ENCODE peak calls at places on chromosomes 16 and 17, in five cellular contexts. One of them, this sample, is unnamed.

GRCh38 chr17:74016504-74016903 is 187.0 kb upstream of the RPL38 start:
- DNase-seq in HL-60: no peak
- DNase-seq in psoas muscle: no peak
- DNase-seq in thoracic aorta: no peak
- DNase-seq in GM13977: no peak
- DNase-seq in this sample: no peak

GRCh38 chr17:45228121-45228941 is 6.6 kb downstream of the FMNL1 start:
- DNase-seq in HL-60: no peak
- DNase-seq in psoas muscle: peak; percentile 60
- DNase-seq in thoracic aorta: no peak
- DNase-seq in GM13977: no peak
- DNase-seq in this sample: no peak

GRCh38 chr16:88456356-88457292 is 3.5 kb downstream of the ZFPM1 start:
- DNase-seq in HL-60: no peak
- DNase-seq in psoas muscle: no peak
- DNase-seq in thoracic aorta: no peak
- DNase-seq in GM13977: peak; percentile 67
- DNase-seq in this sample: no peak

GRCh38 chr17:40474419-40475002 is 26.9 kb downstream of the TNS4 start:
- DNase-seq in HL-60: no peak
- DNase-seq in psoas muscle: no peak
- DNase-seq in thoracic aorta: no peak
- DNase-seq in GM13977: no peak
- DNase-seq in this sample: no peak

GRCh38 chr17:5422505-5422904 is 2.5 kb downstream of the RPAIN start:
- DNase-seq in HL-60: no peak
- DNase-seq in psoas muscle: no peak
- DNase-seq in thoracic aorta: no peak
- DNase-seq in GM13977: no peak
- DNase-seq in this sample: no peak

GRCh38 chr16:83356266-83356665 is 451.5 kb upstream of the HSBP1 start:
- DNase-seq in HL-60: peak; percentile 7
- DNase-seq in psoas muscle: no peak
- DNase-seq in thoracic aorta: no peak
- DNase-seq in GM13977: peak; percentile 48
- DNase-seq in this sample: no peak

GRCh38 chr17:40452074-40452787 is 9.0 kb downstream of the IGFBP4 start:
- DNase-seq in HL-60: no peak
- DNase-seq in psoas muscle: peak; percentile 70
- DNase-seq in thoracic aorta: peak; percentile 44
- DNase-seq in GM13977: no peak
- DNase-seq in this sample: no peak

GRCh38 chr16:19130852-19131808 is 17.4 kb downstream of the ITPRIPL2 start:
- DNase-seq in HL-60: peak; percentile 53
- DNase-seq in psoas muscle: peak; percentile 56
- DNase-seq in thoracic aorta: no peak
- DNase-seq in GM13977: peak; percentile 13
- DNase-seq in this sample: no peak

GRCh38 chr17:68197091-68197996 is 50.5 kb upstream of the AMZ2 start:
- DNase-seq in HL-60: no peak
- DNase-seq in psoas muscle: peak; percentile 70
- DNase-seq in thoracic aorta: no peak
- DNase-seq in GM13977: peak; percentile 63
- DNase-seq in this sample: peak; percentile 71

GRCh38 chr16:4180511-4180910 is 61.4 kb downstream of the SRL start:
- DNase-seq in HL-60: no peak
- DNase-seq in psoas muscle: no peak
- DNase-seq in thoracic aorta: no peak
- DNase-seq in GM13977: no peak
- DNase-seq in this sample: no peak

GRCh38 chr17:9056566-9056965 is 35.3 kb downstream of the NTN1 start:
- DNase-seq in HL-60: no peak
- DNase-seq in psoas muscle: no peak
- DNase-seq in thoracic aorta: no peak
- DNase-seq in GM13977: no peak
- DNase-seq in this sample: no peak

GRCh38 chr17:76267051-76267576 is 2.0 kb downstream of the UBALD2 start:
- DNase-seq in HL-60: no peak
- DNase-seq in psoas muscle: no peak
- DNase-seq in thoracic aorta: no peak
- DNase-seq in GM13977: no peak
- DNase-seq in this sample: no peak

GRCh38 chr17:60388742-60389141 is 3.2 kb downstream of the USP32 start:
- DNase-seq in HL-60: no peak
- DNase-seq in psoas muscle: no peak
- DNase-seq in thoracic aorta: no peak
- DNase-seq in GM13977: no peak
- DNase-seq in this sample: no peak

GRCh38 chr17:82696916-82697807 is 1.3 kb downstream of the RAB40B start:
- DNase-seq in HL-60: no peak
- DNase-seq in psoas muscle: no peak
- DNase-seq in thoracic aorta: no peak
- DNase-seq in GM13977: peak; percentile 54
- DNase-seq in this sample: no peak

GRCh38 chr16:57268804-57269800 is 15.4 kb downstream of the PLLP start:
- DNase-seq in HL-60: no peak
- DNase-seq in psoas muscle: peak; percentile 30
- DNase-seq in thoracic aorta: no peak
- DNase-seq in GM13977: no peak
- DNase-seq in this sample: no peak

GRCh38 chr17:48541574-48542113 is 3.3 kb downstream of the HOXB2 start:
- DNase-seq in HL-60: no peak
- DNase-seq in psoas muscle: peak; percentile 85
- DNase-seq in thoracic aorta: no peak
- DNase-seq in GM13977: peak; percentile 72
- DNase-seq in this sample: no peak

DNA sequence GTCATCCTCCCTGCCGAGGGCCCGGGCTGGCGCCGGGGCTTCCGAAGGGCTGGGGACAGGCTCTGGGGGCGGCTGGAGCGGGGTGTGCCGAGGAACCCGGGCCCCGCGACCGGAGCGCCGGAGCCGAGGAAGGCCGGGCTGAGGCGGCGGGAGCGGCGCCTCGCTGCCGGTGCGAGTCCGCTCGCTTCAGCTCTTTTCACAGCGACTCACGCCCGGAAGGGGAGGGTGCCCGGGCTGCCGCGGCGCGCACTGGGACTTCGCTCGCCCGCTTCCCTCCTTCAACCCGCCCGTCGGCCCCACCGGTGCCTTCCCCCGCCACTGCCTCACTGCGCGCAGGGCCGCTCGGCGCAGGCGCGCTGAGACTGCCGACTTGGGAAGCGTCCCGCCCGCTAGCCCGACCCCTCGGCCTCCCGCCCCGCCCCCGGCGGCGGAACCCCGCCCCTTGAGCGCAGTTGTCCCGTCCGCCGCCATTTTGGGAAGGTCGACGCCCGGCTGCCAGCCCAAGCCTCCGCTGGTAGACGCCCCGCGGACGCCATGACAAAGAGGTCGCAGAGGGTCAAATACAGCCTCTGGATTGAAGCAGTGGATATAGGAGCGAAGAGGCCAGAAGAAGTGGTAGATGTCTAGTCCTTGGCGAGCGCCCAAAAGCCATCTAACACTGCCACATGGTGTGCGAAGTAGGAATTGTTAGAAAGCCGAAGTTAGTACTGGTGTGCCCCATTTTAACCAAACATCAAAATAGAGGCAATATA is at the start of gene UBE2G1:
- DNase-seq in HL-60: peak; percentile 80
- DNase-seq in psoas muscle: peak; percentile 99
- DNase-seq in thoracic aorta: peak; percentile 90
- DNase-seq in GM13977: peak; percentile 98
- DNase-seq in this sample: peak; percentile 100
- TF ChIP-seq CTCF in HL-60: no peak
- TF ChIP-seq CTCF in psoas muscle: peak; percentile 26
- TF ChIP-seq CTCF in thoracic aorta: no peak
- TF ChIP-seq CTCF in GM13977: peak; percentile 25
- TF ChIP-seq CTCF in this sample: peak; percentile 66

GRCh38 chr17:21505819-21506815 is 130.0 kb downstream of the KCNJ12 start:
- DNase-seq in HL-60: no peak
- DNase-seq in psoas muscle: no peak
- DNase-seq in thoracic aorta: no peak
- DNase-seq in GM13977: no peak
- DNase-seq in this sample: no peak

GRCh38 chr17:21512307-21513011 is 136.3 kb downstream of the KCNJ12 start:
- DNase-seq in HL-60: no peak
- DNase-seq in psoas muscle: no peak
- DNase-seq in thoracic aorta: no peak
- DNase-seq in GM13977: no peak
- DNase-seq in this sample: peak; percentile 62

GRCh38 chr17:21510686-21511367 is 134.7 kb downstream of the KCNJ12 start:
- DNase-seq in HL-60: no peak
- DNase-seq in psoas muscle: no peak
- DNase-seq in thoracic aorta: no peak
- DNase-seq in GM13977: no peak
- DNase-seq in this sample: no peak

GRCh38 chr17:21513012-21513570 is 136.9 kb downstream of the KCNJ12 start:
- DNase-seq in HL-60: peak; percentile 49
- DNase-seq in psoas muscle: peak; percentile 89
- DNase-seq in thoracic aorta: peak; percentile 25
- DNase-seq in GM13977: peak; percentile 91
- DNase-seq in this sample: peak; percentile 84

DNA sequence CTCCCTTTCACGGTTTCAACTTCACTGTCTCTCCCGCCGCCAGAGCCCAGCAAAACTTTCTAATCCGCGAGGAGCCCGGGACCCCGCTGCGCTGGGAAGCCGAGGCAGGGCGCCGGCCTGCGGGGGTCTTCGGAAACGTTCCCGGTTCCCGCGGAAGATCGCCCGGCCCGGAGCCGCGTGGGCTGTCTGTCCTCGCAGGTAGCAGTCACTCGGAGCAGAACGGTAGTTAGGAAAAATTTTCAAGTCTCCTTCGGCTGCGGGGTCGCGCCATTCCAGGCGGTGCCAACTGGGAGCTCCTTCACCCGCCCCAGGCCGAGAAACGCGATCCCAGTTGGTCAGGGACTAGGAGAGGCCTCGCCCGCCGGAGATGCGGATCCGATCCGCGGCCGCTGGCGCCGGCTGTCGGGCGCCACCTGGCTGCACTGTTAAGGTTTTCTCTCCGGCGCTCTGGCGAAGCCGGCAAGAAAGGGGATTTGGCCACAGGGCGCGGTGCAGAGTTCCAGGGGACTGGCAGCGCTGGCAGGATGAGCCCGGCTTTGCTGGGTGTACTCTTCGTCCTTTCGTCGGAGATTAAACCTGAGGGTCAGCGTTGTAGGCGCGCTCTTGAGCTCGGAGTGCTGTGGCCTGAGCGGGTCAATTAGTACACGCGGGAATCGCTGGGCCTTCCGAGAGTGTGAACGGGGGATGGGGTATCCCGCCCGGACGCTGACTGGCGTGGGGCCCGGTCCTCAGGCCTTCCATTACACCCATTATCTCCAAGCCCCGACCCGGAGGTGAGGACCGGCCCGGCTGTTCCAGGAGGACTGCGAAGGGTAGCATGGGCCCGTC is 135.4 kb downstream of the KCNJ12 start:
- DNase-seq in HL-60: peak; percentile 8
- DNase-seq in psoas muscle: peak; percentile 93
- DNase-seq in thoracic aorta: peak; percentile 32
- DNase-seq in GM13977: peak; percentile 75
- DNase-seq in this sample: peak; percentile 85
- TF ChIP-seq CTCF in HL-60: no peak
- TF ChIP-seq CTCF in psoas muscle: peak; percentile 84
- TF ChIP-seq CTCF in thoracic aorta: peak; percentile 76
- TF ChIP-seq CTCF in GM13977: peak; percentile 73
- TF ChIP-seq CTCF in this sample: peak; percentile 93

GRCh38 chr17:29180788-29181160 is 576 bp upstream of the MYO18A start:
- DNase-seq in HL-60: no peak
- DNase-seq in psoas muscle: no peak
- DNase-seq in thoracic aorta: no peak
- DNase-seq in GM13977: no peak
- DNase-seq in this sample: no peak

GRCh38 chr17:29181226-29181625 is 1.0 kb upstream of the MYO18A start:
- DNase-seq in HL-60: no peak
- DNase-seq in psoas muscle: no peak
- DNase-seq in thoracic aorta: no peak
- DNase-seq in GM13977: no peak
- DNase-seq in this sample: no peak

GRCh38 chr17:29178750-29179231 is 1.4 kb downstream of the MYO18A start:
- DNase-seq in HL-60: no peak
- DNase-seq in psoas muscle: no peak
- DNase-seq in thoracic aorta: no peak
- DNase-seq in GM13977: no peak
- DNase-seq in this sample: no peak

GRCh38 chr17:29179232-29180036 is 764 bp downstream of the MYO18A start:
- DNase-seq in HL-60: no peak
- DNase-seq in psoas muscle: no peak
- DNase-seq in thoracic aorta: no peak
- DNase-seq in GM13977: no peak
- DNase-seq in this sample: no peak

GRCh38 chr17:29180051-29180787 is at the start of gene MYO18A:
- DNase-seq in HL-60: peak; percentile 63
- DNase-seq in psoas muscle: peak; percentile 89
- DNase-seq in thoracic aorta: no peak
- DNase-seq in GM13977: peak; percentile 97
- DNase-seq in this sample: peak; percentile 87
- TF ChIP-seq CTCF in HL-60: peak; percentile 74
- TF ChIP-seq CTCF in psoas muscle: peak; percentile 84
- TF ChIP-seq CTCF in thoracic aorta: peak; percentile 91
- TF ChIP-seq CTCF in GM13977: peak; percentile 95
- TF ChIP-seq CTCF in this sample: peak; percentile 88

GRCh38 chr17:75024686-75025397 is 12.4 kb downstream of the MRPL58 start:
- DNase-seq in HL-60: no peak
- DNase-seq in psoas muscle: no peak
- DNase-seq in thoracic aorta: no peak
- DNase-seq in GM13977: no peak
- DNase-seq in this sample: no peak

GRCh38 chr17:75019146-75019545 is 6.7 kb downstream of the MRPL58 start:
- DNase-seq in HL-60: no peak
- DNase-seq in psoas muscle: peak; percentile 10
- DNase-seq in thoracic aorta: no peak
- DNase-seq in GM13977: no peak
- DNase-seq in this sample: no peak

GRCh38 chr17:75019710-75020109 is 7.2 kb downstream of the MRPL58 start:
- DNase-seq in HL-60: no peak
- DNase-seq in psoas muscle: no peak
- DNase-seq in thoracic aorta: no peak
- DNase-seq in GM13977: no peak
- DNase-seq in this sample: no peak

DNA sequence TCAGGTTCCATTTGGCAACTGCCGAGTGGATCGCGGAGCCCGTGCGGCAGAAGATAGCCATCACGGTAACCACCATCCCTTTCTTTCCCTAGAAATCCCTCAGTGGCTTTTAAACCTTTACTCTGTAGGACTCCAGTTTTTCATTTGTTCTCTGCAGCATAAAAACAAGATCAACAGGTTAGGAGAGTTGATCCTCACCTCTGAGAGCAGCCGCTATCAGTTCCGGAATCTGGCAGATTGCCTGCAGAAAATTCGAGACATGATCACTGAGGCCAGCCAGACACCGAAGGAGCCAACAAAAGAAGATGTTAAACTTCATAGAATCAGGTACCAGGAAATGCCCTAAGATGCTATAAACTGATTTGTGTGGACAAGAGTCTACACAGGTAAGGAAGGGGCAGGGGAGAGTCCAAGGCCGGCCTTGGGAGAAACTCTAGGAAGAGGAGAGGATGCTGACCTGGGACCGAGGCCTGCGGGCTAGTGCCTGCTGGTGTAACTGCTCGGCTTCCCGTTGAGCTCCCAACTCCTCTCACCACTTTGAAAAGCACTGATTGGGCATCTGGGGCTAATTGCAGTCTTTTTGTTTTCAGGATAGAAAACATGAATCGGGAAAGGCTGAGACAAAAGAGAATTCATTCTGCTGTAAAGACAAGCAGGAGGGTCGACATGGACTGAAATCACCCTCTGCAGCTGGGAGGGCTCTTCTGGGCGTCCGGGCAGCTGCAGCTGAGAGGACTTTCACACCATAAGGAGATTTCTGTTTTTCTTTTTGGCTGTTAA is 8.1 kb downstream of the MRPL58 start:
- DNase-seq in HL-60: no peak
- DNase-seq in psoas muscle: peak; percentile 20
- DNase-seq in thoracic aorta: no peak
- DNase-seq in GM13977: no peak
- DNase-seq in this sample: no peak
- TF ChIP-seq CTCF in HL-60: no peak
- TF ChIP-seq CTCF in psoas muscle: no peak
- TF ChIP-seq CTCF in thoracic aorta: no peak
- TF ChIP-seq CTCF in GM13977: no peak
- TF ChIP-seq CTCF in this sample: no peak